ENCODE peak calls at places on chromosomes 16 and 17, in nine cellular contexts. P is uterus, R is stomach, M is IMR-90, D is gastrocnemius medialis, Z is HCT116, O is Peyer's patch, X is tibial nerve, Y is sigmoid colon. T is an unnamed sample.

GRCh38 chr17:57262557-57262956 is 6.2 kb downstream of the MSI2 start:
- DNase-seq in Y (no peak), M (no peak), O (no peak), D (no peak), R (no peak), X (no peak), Z (no peak), P (no peak), T (no peak)

GRCh38 chr17:42311240-42312034 is 23.1 kb downstream of the STAT5A start:
- DNase-seq in D (peak), Y (peak), O (peak), R (peak), M (peak), P (peak), Z (no peak), X (peak), T (peak)

GRCh38 chr17:19705771-19706770 is 10.3 kb downstream of the SLC47A2 start:
- DNase-seq in Z (no peak), Y (no peak), X (no peak), P (no peak), O (no peak), R (no peak), M (no peak), D (no peak), T (peak)

GRCh38 chr16:78742501-78743283 is 643.2 kb downstream of the WWOX start:
- DNase-seq in D (no peak), M (peak), O (peak), X (no peak), P (no peak), Y (no peak), R (peak), Z (no peak), T (peak)

GRCh38 chr16:11688520-11688886 is 20.2 kb downstream of the SNN start:
- DNase-seq in X (no peak), R (no peak), D (no peak), Y (no peak), M (no peak), P (no peak), O (no peak), Z (no peak), T (no peak)

GRCh38 chr17:50196826-50197225 is 4.6 kb downstream of the COL1A1 start:
- DNase-seq in R (no peak), X (no peak), M (peak), Z (no peak), D (no peak), P (no peak), Y (peak), O (no peak), T (no peak)

GRCh38 chr16:84324439-84325262 is 30.0 kb downstream of the WFDC1 start:
- DNase-seq in P (no peak), R (no peak), D (no peak), M (peak), Y (no peak), Z (no peak), X (no peak), O (no peak), T (no peak)

GRCh38 chr17:52134641-52135040 is 23.9 kb downstream of the CA10 start:
- DNase-seq in X (no peak), D (no peak), R (no peak), Z (no peak), P (no peak), Y (no peak), M (no peak), O (no peak), T (no peak)

GRCh38 chr16:10935491-10935890 is 6.8 kb downstream of the DEXI start:
- DNase-seq in Z (no peak), M (no peak), R (no peak), Y (no peak), P (no peak), X (no peak), D (no peak), O (no peak), T (no peak)

GRCh38 chr16:15970202-15970601 is 20.8 kb downstream of the ABCC1 start:
- DNase-seq in M (no peak), O (no peak), R (no peak), P (no peak), D (no peak), Z (no peak), X (no peak), Y (no peak), T (no peak)

GRCh38 chr17:28841901-28842281 is 699 bp downstream of the FAM222B start:
- DNase-seq in P (no peak), O (no peak), M (no peak), Z (no peak), D (no peak), Y (no peak), R (no peak), X (no peak), T (no peak)

GRCh38 chr16:4938683-4939030 is 1.7 kb upstream of the PPL start:
- DNase-seq in M (peak), Y (no peak), P (no peak), X (no peak), R (no peak), D (no peak), O (no peak), Z (no peak), T (no peak)

GRCh38 chr17:77829871-77830799 is 128.4 kb upstream of the TNRC6C start:
- DNase-seq in D (no peak), P (peak), O (no peak), Z (no peak), X (peak), M (peak), Y (peak), R (no peak), T (no peak)

GRCh38 chr16:89476811-89477261 is 13.5 kb downstream of the ANKRD11 start:
- DNase-seq in Y (no peak), R (no peak), M (no peak), Z (no peak), X (no peak), P (no peak), D (no peak), O (peak), T (no peak)

GRCh38 chr17:27352481-27353460 is 58.9 kb downstream of the WSB1 start:
- DNase-seq in Y (peak), M (peak), Z (no peak), O (no peak), R (no peak), D (no peak), P (peak), X (no peak), T (no peak)

GRCh38 chr17:6461792-6462524 is 17.7 kb downstream of the PIMREG start:
- DNase-seq in Z (no peak), X (no peak), O (no peak), M (no peak), R (no peak), D (no peak), Y (no peak), P (no peak), T (no peak)

GRCh38 chr17:40510328-40510648 is 8.9 kb upstream of the TNS4 start:
- DNase-seq in O (no peak), Y (peak), D (peak), Z (peak), X (no peak), P (peak), R (no peak), M (peak), T (no peak)

DNA sequence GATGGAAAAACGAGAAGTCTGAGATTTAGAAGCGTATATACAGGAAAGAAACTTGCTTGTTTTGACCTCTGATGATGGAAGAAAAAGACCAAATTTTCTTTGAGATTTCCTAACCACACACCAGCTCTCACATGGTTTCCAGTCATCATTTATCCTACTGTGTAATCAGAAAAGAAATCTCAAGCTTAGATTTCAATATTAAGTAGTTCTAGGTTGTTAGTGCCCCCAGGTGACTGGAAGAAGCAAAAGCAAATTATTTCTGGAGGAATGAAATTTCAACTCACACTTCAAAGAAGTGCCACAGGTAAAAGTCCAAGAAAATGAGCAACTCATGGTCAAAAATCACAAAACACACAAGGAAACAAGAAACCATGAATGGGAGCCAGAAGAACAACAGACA is 51.8 kb upstream of the KDM6B start:
- DNase-seq in Y (no peak), X (no peak), Z (no peak), D (no peak), O (no peak), M (peak), R (no peak), P (no peak), T (no peak)
- TF ChIP-seq CTCF in Y (peak), X (no peak), Z (peak), D (no peak), O (no peak), M (peak), R (no peak), P (no peak), T (no peak)

GRCh38 chr17:48997103-48997826 is at the start of gene IGF2BP1:
- DNase-seq in P (no peak), X (no peak), R (no peak), Y (no peak), D (no peak), O (no peak), Z (no peak), M (peak), T (peak)
- TF ChIP-seq POLR2A in P (no peak), X (no peak), R (no peak), Y (no peak), D (no peak), O (no peak), Z (no peak), M (no peak), T (no peak)

GRCh38 chr16:19411298-19411697 is 6.4 kb upstream of the TMC5 start:
- DNase-seq in M (no peak), P (no peak), Z (no peak), O (no peak), Y (no peak), D (no peak), X (no peak), R (no peak), T (no peak)

GRCh38 chr16:19415461-19415860 is 2.2 kb upstream of the TMC5 start:
- DNase-seq in Y (no peak), D (no peak), Z (no peak), M (no peak), O (no peak), X (no peak), R (peak), P (no peak), T (no peak)

GRCh38 chr16:19415918-19416317 is 1.8 kb upstream of the TMC5 start:
- DNase-seq in P (no peak), O (no peak), X (no peak), D (no peak), M (no peak), Y (no peak), R (no peak), Z (no peak), T (no peak)

GRCh38 chr16:19406891-19407491 is 10.7 kb upstream of the TMC5 start:
- DNase-seq in O (no peak), D (no peak), Z (no peak), P (no peak), R (no peak), X (no peak), Y (no peak), M (no peak), T (no peak)

GRCh38 chr16:19410435-19411153 is 7.1 kb upstream of the TMC5 start:
- DNase-seq in Y (no peak), D (no peak), O (no peak), M (no peak), P (no peak), X (no peak), R (peak), Z (no peak), T (no peak)
- H3K4me3 ChIP-seq in Y (peak), D (no peak), O (peak), M (no peak), P (no peak), X (peak), R (peak), Z (peak), T (no peak)

DNA sequence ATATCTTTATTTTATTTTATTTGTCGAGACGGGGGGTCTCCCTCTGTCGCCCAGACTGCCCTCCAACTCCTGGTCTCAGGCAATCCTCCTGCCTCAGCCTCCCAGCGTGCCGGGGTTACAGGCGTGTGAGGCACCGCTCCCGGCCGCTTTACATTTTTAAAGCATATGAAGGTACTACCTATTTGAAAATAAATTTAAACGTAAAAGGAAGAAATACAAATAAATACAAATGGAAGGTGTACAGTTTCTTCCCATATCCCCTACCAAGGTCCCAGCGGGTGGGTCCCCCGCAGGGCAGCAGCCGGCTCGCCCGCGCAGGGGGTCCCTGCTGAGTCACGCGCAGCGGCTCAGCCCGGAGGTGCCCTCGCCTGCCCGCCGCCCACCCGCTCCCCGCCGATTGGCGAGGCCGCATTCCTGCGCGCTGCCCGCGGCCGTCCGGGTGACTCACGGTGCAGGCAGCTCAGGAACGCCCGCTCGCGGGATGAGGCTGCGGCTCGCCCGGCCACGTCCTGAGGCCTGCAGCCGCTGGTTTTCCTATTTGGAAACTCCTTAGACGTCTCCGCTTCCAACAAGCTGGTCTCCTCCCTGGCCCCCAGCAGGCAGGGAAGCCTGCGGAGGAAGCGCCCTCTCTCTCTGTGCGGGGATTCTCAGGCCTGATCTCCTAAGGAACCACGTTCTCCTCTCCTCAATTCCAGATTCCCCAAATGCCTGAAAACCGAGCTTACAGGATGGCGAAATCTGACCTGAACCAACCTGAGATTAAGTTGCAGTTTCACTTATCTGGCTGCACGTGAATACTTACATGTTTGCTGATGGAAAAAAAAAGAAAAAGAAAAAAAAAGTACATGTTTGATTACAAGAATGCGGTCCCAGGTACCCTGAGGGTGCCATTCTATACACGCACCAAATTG is 54.8 kb upstream of the MAP3K14 start:
- DNase-seq in M (peak), X (peak), O (no peak), D (peak), Z (peak), P (peak), R (peak), Y (peak), T (peak)
- TF ChIP-seq CTCF in M (no peak), X (no peak), O (no peak), D (no peak), Z (no peak), P (no peak), R (no peak), Y (no peak), T (no peak)

GRCh38 chr17:45102856-45103255 is 29.5 kb downstream of the PLCD3 start:
- DNase-seq in M (no peak), X (no peak), R (no peak), Z (no peak), Y (no peak), O (no peak), P (no peak), D (no peak), T (no peak)

GRCh38 chr17:45103269-45103795 is 29.0 kb downstream of the PLCD3 start:
- DNase-seq in O (no peak), D (no peak), R (no peak), P (no peak), Y (no peak), X (no peak), M (no peak), Z (no peak), T (no peak)

GRCh38 chr17:45101546-45101882 is 30.8 kb downstream of the PLCD3 start:
- DNase-seq in Y (no peak), X (no peak), P (no peak), M (no peak), R (no peak), D (no peak), Z (no peak), O (no peak), T (no peak)

GRCh38 chr17:45104029-45104428 is 28.3 kb downstream of the PLCD3 start:
- DNase-seq in D (no peak), M (no peak), Z (no peak), X (no peak), Y (no peak), P (no peak), O (no peak), R (no peak), T (no peak)

GRCh38 chr17:45101883-45102811 is 30.2 kb downstream of the PLCD3 start:
- DNase-seq in O (no peak), D (no peak), X (no peak), Y (no peak), P (no peak), M (no peak), R (no peak), Z (no peak), T (no peak)
- TF ChIP-seq POLR2A in O (no peak), D (no peak), X (no peak), Y (no peak), P (no peak), M (no peak), R (no peak), Z (no peak), T (no peak)

GRCh38 chr16:2531696-2532493 is 687 bp upstream of the CEMP1 start:
- DNase-seq in M (peak), R (peak), Z (peak), Y (peak), O (peak), P (peak), D (peak), X (peak), T (peak)

GRCh38 chr16:2529961-2530628 is 1.1 kb downstream of the CEMP1 start:
- DNase-seq in R (no peak), O (no peak), D (no peak), Z (no peak), X (no peak), Y (no peak), M (no peak), P (no peak), T (no peak)

GRCh38 chr16:2532494-2533141 is 1.4 kb upstream of the CEMP1 start:
- DNase-seq in X (peak), Z (peak), Y (peak), R (peak), O (peak), P (peak), M (peak), D (peak), T (peak)

GRCh38 chr16:2530629-2531318 is 434 bp downstream of the CEMP1 start:
- DNase-seq in X (no peak), O (no peak), D (no peak), R (no peak), M (no peak), P (no peak), Y (no peak), Z (no peak), T (no peak)

DNA sequence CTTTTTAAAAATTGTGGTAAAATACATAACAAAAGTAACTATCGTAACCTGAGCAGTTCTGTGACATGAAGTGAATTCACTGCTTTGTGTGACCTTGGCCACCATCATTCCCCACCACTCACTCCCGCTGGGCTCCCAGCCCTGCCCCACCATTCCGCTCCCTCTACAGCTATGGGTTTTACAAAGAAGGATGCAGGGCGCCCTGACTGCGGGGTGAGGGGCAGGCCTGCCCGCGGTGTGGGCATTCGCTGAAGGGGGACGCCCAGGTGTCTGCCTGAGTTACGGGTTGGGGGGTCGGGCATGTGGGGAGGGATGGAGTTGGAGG is at the start of gene CEMP1:
- DNase-seq in R (no peak), P (peak), O (no peak), D (no peak), Y (no peak), X (no peak), Z (no peak), M (no peak), T (peak)
- H3K4me3 ChIP-seq in R (peak), P (peak), O (peak), D (peak), Y (peak), X (peak), Z (peak), M (peak), T (peak)

DNA sequence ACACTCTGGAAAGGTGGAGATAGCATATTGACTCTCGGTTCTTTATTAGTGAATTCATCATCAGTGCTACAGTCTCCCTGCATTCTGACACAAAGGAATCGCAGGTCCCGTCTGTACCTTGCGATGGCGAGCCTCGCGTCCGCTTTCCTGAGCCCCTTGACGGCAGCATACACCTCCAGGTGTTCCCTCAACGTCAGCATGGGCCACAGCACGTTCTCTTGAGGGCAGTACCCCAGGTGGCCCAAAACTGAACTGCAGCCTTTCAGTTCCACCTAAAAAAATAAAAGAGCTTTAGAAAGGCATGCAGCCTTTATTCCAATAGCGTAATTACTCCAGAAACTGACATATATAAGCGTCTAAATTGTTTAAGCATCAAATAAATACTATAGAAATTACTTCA is 24.2 kb upstream of the ABCA9 start:
- DNase-seq in Y (no peak), X (no peak), P (no peak), R (no peak), Z (peak), D (no peak), M (no peak), O (no peak), T (no peak)
- TF ChIP-seq CTCF in Y (no peak), X (peak), P (no peak), R (no peak), Z (peak), D (no peak), M (no peak), O (peak), T (no peak)

GRCh38 chr16:669666-670065 is 1.7 kb downstream of the RHOT2 start:
- DNase-seq in M (no peak), O (no peak), R (no peak), D (no peak), Z (no peak), Y (no peak), P (no peak), X (no peak), T (no peak)
- TF ChIP-seq POLR2A in M (no peak), O (no peak), R (no peak), D (no peak), Z (no peak), Y (no peak), P (no peak), X (no peak), T (no peak)

T was measured in lower leg skin.